ENCODE peak calls at places on chromosome 3, in five cellular contexts. T is MM.1S, G is colonic mucosa, S is pancreas, X is tibial artery. B is an unnamed sample.

GRCh38 chr3:48556796-48557626 is at the start of gene PFKFB4:
- DNase-seq in T (peak; percentile 99), G (peak; percentile 100), S (peak; percentile 100), X (peak; percentile 99), B (peak; percentile 98)

GRCh38 chr3:20739814-20740213 is 553.8 kb upstream of the SGO1 start:
- DNase-seq in T (peak; percentile 26), G (no peak), S (no peak), X (no peak), B (no peak)

GRCh38 chr3:46705751-46706572 is 4.8 kb downstream of the TMIE start:
- DNase-seq in T (no peak), G (peak; percentile 51), S (no peak), X (peak; percentile 17), B (no peak)

GRCh38 chr3:179510496-179510895 is 52.2 kb upstream of the ACTL6A start:
- DNase-seq in T (no peak), G (no peak), S (no peak), X (no peak), B (no peak)

GRCh38 chr3:41213563-41213962 is 14.3 kb downstream of the CTNNB1 start:
- DNase-seq in T (no peak), G (no peak), S (no peak), X (no peak), B (no peak)

GRCh38 chr3:182621435-182622240 is 171.7 kb upstream of the ATP11B start:
- DNase-seq in T (peak; percentile 39), G (no peak), S (no peak), X (no peak), B (no peak)

GRCh38 chr3:71504250-71505036 is 79.1 kb downstream of the FOXP1 start:
- DNase-seq in T (no peak), G (no peak), S (no peak), X (no peak), B (no peak)

GRCh38 chr3:154214320-154214719 is 93.1 kb downstream of the ARHGEF26 start:
- DNase-seq in T (no peak), G (no peak), S (no peak), X (no peak), B (no peak)

GRCh38 chr3:33636125-33636855 is 81.8 kb downstream of the CLASP2 start:
- DNase-seq in T (peak; percentile 62), G (no peak), S (no peak), X (no peak), B (no peak)

GRCh38 chr3:14853280-14853956 is 34.7 kb downstream of the FGD5 start:
- DNase-seq in T (no peak), G (no peak), S (no peak), X (peak; percentile 47), B (no peak)

GRCh38 chr3:177287231-177287630 is 89.9 kb upstream of the TBL1XR1 start:
- DNase-seq in T (no peak), G (peak; percentile 56), S (no peak), X (no peak), B (no peak)

GRCh38 chr3:177300039-177300833 is 103.0 kb upstream of the TBL1XR1 start:
- DNase-seq in T (no peak), G (peak; percentile 86), S (no peak), X (peak; percentile 36), B (no peak)

GRCh38 chr3:32045091-32045964 is 61.1 kb upstream of the GPD1L start:
- DNase-seq in T (no peak), G (peak; percentile 70), S (peak; percentile 43), X (peak; percentile 29), B (no peak)

GRCh38 chr3:85162905-85163304 is 204.1 kb downstream of the CADM2 start:
- DNase-seq in T (no peak), G (no peak), S (no peak), X (no peak), B (no peak)

GRCh38 chr3:19972056-19972455 is 25.2 kb downstream of the RAB5A start:
- DNase-seq in T (no peak), G (no peak), S (no peak), X (no peak), B (no peak)

GRCh38 chr3:188286087-188286513 is 132.1 kb downstream of the LPP start:
- DNase-seq in T (no peak), G (no peak), S (no peak), X (peak; percentile 84), B (peak; percentile 79)

GRCh38 chr3:59341441-59341840 is 291.6 kb upstream of the CFAP20DC start:
- DNase-seq in T (no peak), G (no peak), S (no peak), X (no peak), B (no peak)

GRCh38 chr3:40623567-40623966 is 98.8 kb downstream of the ZNF621 start:
- DNase-seq in T (peak; percentile 61), G (peak; percentile 22), S (no peak), X (no peak), B (no peak)

GRCh38 chr3:98561727-98562521 is 30.1 kb downstream of the GPR15 start:
- DNase-seq in T (no peak), G (no peak), S (no peak), X (no peak), B (no peak)

GRCh38 chr3:59245879-59246501 is 196.2 kb upstream of the CFAP20DC start:
- DNase-seq in T (no peak), G (no peak), S (no peak), X (no peak), B (no peak)

GRCh38 chr3:169026543-169027181 is 636.9 kb downstream of the MECOM start:
- DNase-seq in T (no peak), G (no peak), S (no peak), X (no peak), B (no peak)

GRCh38 chr3:12970684-12971083 is 102.5 kb downstream of the IQSEC1 start:
- DNase-seq in T (no peak), G (no peak), S (no peak), X (no peak), B (peak; percentile 63)

GRCh38 chr3:63972987-63973386 is 50.3 kb downstream of the PSMD6 start:
- DNase-seq in T (no peak), G (no peak), S (no peak), X (no peak), B (no peak)

GRCh38 chr3:63974451-63974850 is 48.8 kb downstream of the PSMD6 start:
- DNase-seq in T (no peak), G (no peak), S (no peak), X (no peak), B (no peak)

GRCh38 chr3:63975705-63976104 is 47.6 kb downstream of the PSMD6 start:
- DNase-seq in T (no peak), G (no peak), S (peak; percentile 64), X (peak; percentile 72), B (peak; percentile 85)

GRCh38 chr3:63972196-63972595 is 51.1 kb downstream of the PSMD6 start:
- DNase-seq in T (no peak), G (no peak), S (no peak), X (no peak), B (no peak)

GRCh38 chr3:63973406-63973805 is 49.9 kb downstream of the PSMD6 start:
- DNase-seq in T (no peak), G (no peak), S (no peak), X (no peak), B (no peak)
- H3K4me1 ChIP-seq in T (peaks cover 6% of the 10 kb centered on the region), G (peaks cover 12% of the 10 kb centered on the region), S (peaks cover 32% of the 10 kb centered on the region), X (peaks cover 84% of the 10 kb centered on the region), B (peaks cover 79% of the 10 kb centered on the region)

GRCh38 chr3:172154768-172155649 is 115.6 kb downstream of the FNDC3B start:
- DNase-seq in T (no peak), G (no peak), S (no peak), X (no peak), B (no peak)
- H3K27ac ChIP-seq in T (no peak overlapping the region), G (no peak overlapping the region), S (peak overlapping the region; percentile 96), X (peak overlapping the region; percentile 82), B (peak overlapping the region; percentile 91)

GRCh38 chr3:133040696-133041523 is 2.7 kb downstream of the TMEM108 start:
- DNase-seq in T (peak; percentile 56), G (peak; percentile 70), S (peak; percentile 66), X (peak; percentile 65), B (peak; percentile 67)

GRCh38 chr3:133042778-133043177 is 4.6 kb downstream of the TMEM108 start:
- DNase-seq in T (no peak), G (no peak), S (no peak), X (no peak), B (no peak)

GRCh38 chr3:133038089-133038730 is at the start of gene TMEM108:
- DNase-seq in T (peak; percentile 79), G (peak; percentile 62), S (peak; percentile 79), X (peak; percentile 41), B (peak; percentile 92)

GRCh38 chr3:133038731-133039398 is 674 bp downstream of the TMEM108 start:
- DNase-seq in T (peak; percentile 24), G (no peak), S (peak; percentile 33), X (no peak), B (peak; percentile 21)

GRCh38 chr3:133041524-133041829 is 3.3 kb downstream of the TMEM108 start:
- DNase-seq in T (no peak), G (no peak), S (no peak), X (no peak), B (no peak)
- TF ChIP-seq CTCF in T (no peak), G (no peak), S (no peak), X (no peak), B (no peak)

GRCh38 chr3:128072454-128073184 is 20.4 kb downstream of the SEC61A1 start:
- DNase-seq in T (no peak), G (peak; percentile 17), S (peak; percentile 68), X (no peak), B (no peak)
- H3K4me1 ChIP-seq in T (peaks cover 13% of the 10 kb centered on the region), G (peaks cover 8% of the 10 kb centered on the region), S (peaks cover 7% of the 10 kb centered on the region), X (peaks cover 25% of the 10 kb centered on the region), B (peaks cover 9% of the 10 kb centered on the region)

DNA sequence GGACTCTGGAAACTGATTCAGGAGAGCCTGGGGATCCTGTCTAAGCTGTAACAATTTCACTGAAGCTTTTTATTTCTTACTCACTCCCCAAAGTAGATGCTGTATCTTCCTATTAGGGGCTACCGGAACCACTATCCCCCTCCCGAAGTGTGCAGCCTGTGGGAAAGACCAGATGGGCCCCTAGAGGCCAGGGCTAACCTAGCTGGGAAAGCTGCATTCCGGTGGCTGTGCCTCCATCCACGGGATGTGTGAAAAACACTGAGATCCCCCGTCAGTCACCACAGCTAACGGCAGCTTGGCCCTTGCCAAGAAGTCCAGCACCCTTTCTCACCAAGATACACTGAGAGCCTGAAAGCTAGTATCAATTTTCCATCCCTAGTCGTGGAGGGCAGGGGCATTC is 3.1 kb downstream of the SSUH2 start:
- DNase-seq in T (no peak), G (no peak), S (no peak), X (no peak), B (no peak)
- H3K27ac ChIP-seq in T (no peak overlapping the region), G (no peak overlapping the region), S (no peak overlapping the region), X (no peak overlapping the region), B (no peak overlapping the region)

B was measured in psoas muscle.